ENCODE peak calls at places on chromosomes 5 and 9, in eight cellular contexts. One of them, this sample, is unnamed.
A peak's percentile ranks its signal among the peaks of the same experiment; 100 is the strongest.

GRCh38 chr9:113626735-113627495 is 163.4 kb downstream of the RGS3 start:
- DNase-seq in PC-3: no peak
- DNase-seq in neural progenitor cell: no peak
- DNase-seq in Calu3: no peak
- DNase-seq in OCI-LY7: no peak
- DNase-seq in coronary artery: peak; percentile 75
- DNase-seq in CD8-positive, alpha-beta T cell: no peak
- DNase-seq in A549: no peak
- DNase-seq in this sample: no peak

GRCh38 chr9:36327903-36328302 is 69.7 kb upstream of the GNE start:
- DNase-seq in PC-3: peak; percentile 31
- DNase-seq in neural progenitor cell: no peak
- DNase-seq in Calu3: no peak
- DNase-seq in OCI-LY7: no peak
- DNase-seq in coronary artery: no peak
- DNase-seq in CD8-positive, alpha-beta T cell: no peak
- DNase-seq in A549: no peak
- DNase-seq in this sample: no peak

GRCh38 chr5:144198386-144198785 is 27.7 kb downstream of the KCTD16 start:
- DNase-seq in PC-3: peak; percentile 71
- DNase-seq in neural progenitor cell: no peak
- DNase-seq in Calu3: no peak
- DNase-seq in OCI-LY7: no peak
- DNase-seq in coronary artery: no peak
- DNase-seq in CD8-positive, alpha-beta T cell: no peak
- DNase-seq in A549: peak; percentile 21
- DNase-seq in this sample: no peak

GRCh38 chr5:57249251-57249874 is 75.5 kb downstream of the GPBP1 start:
- DNase-seq in PC-3: no peak
- DNase-seq in neural progenitor cell: no peak
- DNase-seq in Calu3: no peak
- DNase-seq in OCI-LY7: no peak
- DNase-seq in coronary artery: no peak
- DNase-seq in CD8-positive, alpha-beta T cell: no peak
- DNase-seq in A549: no peak
- DNase-seq in this sample: no peak

GRCh38 chr9:93826905-93827544 is 128.1 kb downstream of the BARX1 start:
- DNase-seq in PC-3: no peak
- DNase-seq in neural progenitor cell: no peak
- DNase-seq in Calu3: no peak
- DNase-seq in OCI-LY7: no peak
- DNase-seq in coronary artery: peak; percentile 59
- DNase-seq in CD8-positive, alpha-beta T cell: no peak
- DNase-seq in A549: no peak
- DNase-seq in this sample: no peak

GRCh38 chr5:57719216-57719615 is 236.6 kb upstream of the ACTBL2 start:
- DNase-seq in PC-3: no peak
- DNase-seq in neural progenitor cell: no peak
- DNase-seq in Calu3: no peak
- DNase-seq in OCI-LY7: no peak
- DNase-seq in coronary artery: no peak
- DNase-seq in CD8-positive, alpha-beta T cell: no peak
- DNase-seq in A549: no peak
- DNase-seq in this sample: no peak

GRCh38 chr9:26656003-26656940 is 236.3 kb downstream of the CAAP1 start:
- DNase-seq in PC-3: peak; percentile 44
- DNase-seq in neural progenitor cell: peak; percentile 70
- DNase-seq in Calu3: peak; percentile 19
- DNase-seq in OCI-LY7: peak; percentile 5
- DNase-seq in coronary artery: no peak
- DNase-seq in CD8-positive, alpha-beta T cell: no peak
- DNase-seq in A549: peak; percentile 36
- DNase-seq in this sample: peak; percentile 43

GRCh38 chr5:91302958-91303357 is 80.2 kb downstream of the ARRDC3 start:
- DNase-seq in PC-3: no peak
- DNase-seq in neural progenitor cell: peak; percentile 24
- DNase-seq in Calu3: no peak
- DNase-seq in OCI-LY7: no peak
- DNase-seq in coronary artery: no peak
- DNase-seq in CD8-positive, alpha-beta T cell: no peak
- DNase-seq in A549: no peak
- DNase-seq in this sample: no peak

GRCh38 chr5:61009907-61010306 is 64.9 kb downstream of the NDUFAF2 start:
- DNase-seq in PC-3: no peak
- DNase-seq in neural progenitor cell: no peak
- DNase-seq in Calu3: no peak
- DNase-seq in OCI-LY7: no peak
- DNase-seq in coronary artery: no peak
- DNase-seq in CD8-positive, alpha-beta T cell: no peak
- DNase-seq in A549: no peak
- DNase-seq in this sample: no peak

DNA sequence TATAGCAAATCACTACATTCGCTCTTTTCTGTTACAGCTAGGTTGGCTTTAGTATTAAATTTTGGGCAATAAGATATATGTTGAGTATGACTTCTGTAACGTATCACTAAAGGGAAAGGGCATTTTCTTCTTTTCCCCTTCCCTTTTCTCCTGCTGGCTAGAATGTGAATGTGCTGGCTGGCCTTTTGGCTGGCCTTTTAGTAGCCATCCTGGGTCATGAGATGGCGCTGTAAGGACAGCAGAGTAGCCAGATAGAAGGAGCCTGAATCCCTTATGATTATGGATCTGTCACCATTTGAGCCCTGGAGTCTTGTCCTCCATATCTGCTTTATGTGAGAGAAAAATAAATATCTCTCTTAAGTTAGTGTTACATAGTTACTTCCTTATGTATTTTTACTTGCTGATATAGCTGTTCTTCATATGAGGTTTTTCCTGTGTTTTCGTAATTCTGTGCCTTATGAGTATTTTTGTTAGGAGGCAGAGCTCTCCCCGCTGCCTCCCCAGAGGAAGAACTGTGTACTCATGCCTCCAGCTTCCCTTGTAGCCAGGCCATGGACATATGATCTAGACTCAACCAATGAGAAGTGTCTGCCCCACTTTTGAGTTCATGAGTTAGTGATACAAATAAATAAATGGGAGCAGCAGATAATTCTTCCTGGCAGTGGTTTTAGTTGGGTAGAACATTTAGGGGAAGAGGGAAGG is 65.9 kb downstream of the NDUFAF2 start:
- DNase-seq in PC-3: peak; percentile 17
- DNase-seq in neural progenitor cell: peak; percentile 31
- DNase-seq in Calu3: no peak
- DNase-seq in OCI-LY7: no peak
- DNase-seq in coronary artery: no peak
- DNase-seq in CD8-positive, alpha-beta T cell: no peak
- DNase-seq in A549: peak; percentile 14
- DNase-seq in this sample: no peak
- TF ChIP-seq CTCF in PC-3: peak; percentile 53
- TF ChIP-seq CTCF in neural progenitor cell: peak; percentile 53
- TF ChIP-seq CTCF in Calu3: no peak
- TF ChIP-seq CTCF in OCI-LY7: no peak
- TF ChIP-seq CTCF in coronary artery: no peak
- TF ChIP-seq CTCF in CD8-positive, alpha-beta T cell: no peak
- TF ChIP-seq CTCF in A549: peak; percentile 22
- TF ChIP-seq CTCF in this sample: no peak

GRCh38 chr9:752681-753200 is 88.8 kb upstream of the DMRT1 start:
- DNase-seq in PC-3: peak; percentile 5
- DNase-seq in neural progenitor cell: no peak
- DNase-seq in Calu3: no peak
- DNase-seq in OCI-LY7: no peak
- DNase-seq in coronary artery: no peak
- DNase-seq in CD8-positive, alpha-beta T cell: peak; percentile 29
- DNase-seq in A549: no peak
- DNase-seq in this sample: no peak

GRCh38 chr9:752201-752600 is 89.3 kb upstream of the DMRT1 start:
- DNase-seq in PC-3: peak; percentile 82
- DNase-seq in neural progenitor cell: no peak
- DNase-seq in Calu3: no peak
- DNase-seq in OCI-LY7: no peak
- DNase-seq in coronary artery: no peak
- DNase-seq in CD8-positive, alpha-beta T cell: no peak
- DNase-seq in A549: no peak
- DNase-seq in this sample: no peak

GRCh38 chr9:755454-756381 is 85.8 kb upstream of the DMRT1 start:
- DNase-seq in PC-3: peak; percentile 70
- DNase-seq in neural progenitor cell: no peak
- DNase-seq in Calu3: no peak
- DNase-seq in OCI-LY7: no peak
- DNase-seq in coronary artery: no peak
- DNase-seq in CD8-positive, alpha-beta T cell: peak; percentile 37
- DNase-seq in A549: no peak
- DNase-seq in this sample: no peak

GRCh38 chr9:751137-752051 is 90.1 kb upstream of the DMRT1 start:
- DNase-seq in PC-3: peak; percentile 65
- DNase-seq in neural progenitor cell: no peak
- DNase-seq in Calu3: no peak
- DNase-seq in OCI-LY7: peak; percentile 20
- DNase-seq in coronary artery: no peak
- DNase-seq in CD8-positive, alpha-beta T cell: peak; percentile 42
- DNase-seq in A549: no peak
- DNase-seq in this sample: no peak

GRCh38 chr9:754150-754931 is 87.2 kb upstream of the DMRT1 start:
- DNase-seq in PC-3: peak; percentile 5
- DNase-seq in neural progenitor cell: no peak
- DNase-seq in Calu3: no peak
- DNase-seq in OCI-LY7: no peak
- DNase-seq in coronary artery: no peak
- DNase-seq in CD8-positive, alpha-beta T cell: peak; percentile 17
- DNase-seq in A549: no peak
- DNase-seq in this sample: no peak
- TF ChIP-seq CTCF in PC-3: no peak
- TF ChIP-seq CTCF in neural progenitor cell: no peak
- TF ChIP-seq CTCF in Calu3: no peak
- TF ChIP-seq CTCF in OCI-LY7: no peak
- TF ChIP-seq CTCF in coronary artery: no peak
- TF ChIP-seq CTCF in CD8-positive, alpha-beta T cell: no peak
- TF ChIP-seq CTCF in A549: no peak
- TF ChIP-seq CTCF in this sample: no peak

DNA sequence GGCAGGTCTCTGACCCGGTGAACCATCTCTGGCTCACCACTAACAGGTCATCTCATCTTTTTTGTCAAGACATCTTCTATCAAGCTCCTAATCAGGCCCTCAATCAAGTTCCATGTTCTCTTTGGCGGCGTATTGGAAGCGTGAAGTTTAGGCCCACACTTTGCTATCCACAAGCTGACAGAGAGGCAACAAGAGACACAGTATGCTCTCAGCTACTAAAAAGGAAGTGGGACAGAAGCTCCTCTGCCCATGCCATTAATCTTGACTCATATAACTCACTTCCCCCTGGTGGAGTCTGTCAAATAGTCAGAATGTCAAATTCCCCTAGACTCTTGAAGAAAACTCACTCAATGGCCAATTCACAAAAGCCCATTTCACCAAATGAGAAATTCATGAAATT is 77.6 kb upstream of the TMC1 start:
- DNase-seq in PC-3: peak; percentile 57
- DNase-seq in neural progenitor cell: no peak
- DNase-seq in Calu3: no peak
- DNase-seq in OCI-LY7: no peak
- DNase-seq in coronary artery: no peak
- DNase-seq in CD8-positive, alpha-beta T cell: no peak
- DNase-seq in A549: peak; percentile 38
- DNase-seq in this sample: no peak
- TF ChIP-seq CTCF in PC-3: no peak
- TF ChIP-seq CTCF in neural progenitor cell: no peak
- TF ChIP-seq CTCF in Calu3: no peak
- TF ChIP-seq CTCF in OCI-LY7: no peak
- TF ChIP-seq CTCF in coronary artery: no peak
- TF ChIP-seq CTCF in CD8-positive, alpha-beta T cell: no peak
- TF ChIP-seq CTCF in A549: no peak
- TF ChIP-seq CTCF in this sample: no peak

DNA sequence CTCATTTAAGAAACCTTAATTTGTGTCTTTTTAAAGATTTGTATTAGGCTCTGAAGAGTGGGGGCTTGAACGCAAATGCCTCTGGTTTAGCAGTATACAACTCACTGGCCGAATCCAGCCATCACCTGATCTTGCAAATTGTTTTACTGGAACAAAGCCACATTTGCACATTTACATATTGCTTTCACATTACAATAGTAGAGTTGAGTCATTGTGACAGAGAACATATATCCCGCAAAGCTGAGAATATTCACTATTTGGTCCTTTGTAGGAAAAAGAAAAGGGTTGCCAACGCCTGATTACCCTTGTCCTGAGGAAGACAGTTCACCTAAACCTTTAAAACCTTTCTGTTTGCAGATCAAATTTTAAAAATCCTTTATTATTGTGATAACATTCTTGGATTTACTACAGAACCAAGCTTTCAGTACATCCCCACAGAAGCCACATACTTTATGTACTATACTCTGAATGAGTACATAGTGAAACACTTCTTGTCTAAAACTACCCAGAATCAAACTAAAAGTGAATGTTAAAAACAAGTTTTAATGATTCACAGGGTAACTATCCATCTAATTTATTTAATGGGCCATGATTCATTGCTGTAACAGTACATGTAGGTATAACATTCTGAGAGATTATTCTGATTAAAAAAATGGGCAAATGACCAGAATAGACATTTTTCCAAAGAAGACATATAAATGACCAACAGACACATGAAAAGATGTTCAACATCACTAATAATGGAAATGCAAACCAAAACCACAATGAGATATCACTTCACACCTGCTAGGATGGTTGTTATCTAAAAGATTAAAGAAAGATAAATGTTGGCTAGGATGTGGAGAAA is 161.0 kb downstream of the SLC25A46 start:
- DNase-seq in PC-3: peak; percentile 92
- DNase-seq in neural progenitor cell: no peak
- DNase-seq in Calu3: no peak
- DNase-seq in OCI-LY7: no peak
- DNase-seq in coronary artery: no peak
- DNase-seq in CD8-positive, alpha-beta T cell: no peak
- DNase-seq in A549: no peak
- DNase-seq in this sample: no peak
- TF ChIP-seq CTCF in PC-3: no peak
- TF ChIP-seq CTCF in neural progenitor cell: no peak
- TF ChIP-seq CTCF in Calu3: no peak
- TF ChIP-seq CTCF in OCI-LY7: no peak
- TF ChIP-seq CTCF in coronary artery: no peak
- TF ChIP-seq CTCF in CD8-positive, alpha-beta T cell: no peak
- TF ChIP-seq CTCF in A549: no peak
- TF ChIP-seq CTCF in this sample: no peak

DNA sequence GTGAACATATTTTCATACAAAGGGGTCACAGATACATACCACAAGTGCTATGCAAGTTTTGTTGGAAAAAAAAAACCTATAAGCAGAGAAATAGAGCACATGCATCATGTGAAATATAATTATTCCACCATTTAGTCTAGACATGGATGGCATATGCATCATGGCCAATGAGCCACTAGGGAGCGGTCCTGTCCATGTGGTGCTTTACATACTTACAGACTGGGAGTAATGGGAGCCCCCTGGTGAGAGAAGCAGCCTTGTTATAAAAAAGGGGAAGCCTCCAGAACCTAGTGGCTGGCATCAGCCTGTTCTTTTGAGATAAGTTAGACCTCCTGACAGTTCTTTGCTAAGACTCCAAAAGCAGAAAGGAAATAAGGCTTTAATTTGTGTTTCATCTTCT is 1524.1 kb downstream of the MAT2B start:
- DNase-seq in PC-3: no peak
- DNase-seq in neural progenitor cell: peak; percentile 73
- DNase-seq in Calu3: peak; percentile 42
- DNase-seq in OCI-LY7: peak; percentile 1
- DNase-seq in coronary artery: no peak
- DNase-seq in CD8-positive, alpha-beta T cell: no peak
- DNase-seq in A549: no peak
- DNase-seq in this sample: no peak
- TF ChIP-seq CTCF in PC-3: no peak
- TF ChIP-seq CTCF in neural progenitor cell: peak; percentile 57
- TF ChIP-seq CTCF in Calu3: no peak
- TF ChIP-seq CTCF in OCI-LY7: no peak
- TF ChIP-seq CTCF in coronary artery: no peak
- TF ChIP-seq CTCF in CD8-positive, alpha-beta T cell: no peak
- TF ChIP-seq CTCF in A549: no peak
- TF ChIP-seq CTCF in this sample: peak; percentile 49

GRCh38 chr9:127214421-127215265 is 49.9 kb upstream of the GARNL3 start:
- DNase-seq in PC-3: peak; percentile 78
- DNase-seq in neural progenitor cell: peak; percentile 73
- DNase-seq in Calu3: peak; percentile 68
- DNase-seq in OCI-LY7: peak; percentile 79
- DNase-seq in coronary artery: no peak
- DNase-seq in CD8-positive, alpha-beta T cell: peak; percentile 71
- DNase-seq in A549: peak; percentile 87
- DNase-seq in this sample: peak; percentile 53
- TF ChIP-seq CTCF in PC-3: peak; percentile 84
- TF ChIP-seq CTCF in neural progenitor cell: peak; percentile 85
- TF ChIP-seq CTCF in Calu3: peak; percentile 63
- TF ChIP-seq CTCF in OCI-LY7: peak; percentile 96
- TF ChIP-seq CTCF in coronary artery: peak; percentile 46
- TF ChIP-seq CTCF in CD8-positive, alpha-beta T cell: peak; percentile 69
- TF ChIP-seq CTCF in A549: peak; percentile 79
- TF ChIP-seq CTCF in this sample: peak; percentile 93